ENCODE peak calls at places on chromosome 10, in ten cellular contexts. One of them, this sample, is unnamed.

GRCh38 chr10:78972160-78972946 is 96.4 kb upstream of the ZMIZ1 start:
- DNase-seq in aorta: peak; percentile 94
- DNase-seq in CD4-positive, alpha-beta T cell: no peak
- DNase-seq in A673: no peak
- DNase-seq in SJSA1: peak; percentile 95
- DNase-seq in ascending aorta: peak; percentile 86
- DNase-seq in tibial nerve: peak; percentile 52
- DNase-seq in Peyer's patch: peak; percentile 65
- DNase-seq in Panc1: peak; percentile 57
- DNase-seq in breast epithelium: peak; percentile 70
- DNase-seq in this sample: no peak

GRCh38 chr10:126972622-126973414 is 67.6 kb downstream of the DOCK1 start:
- DNase-seq in aorta: no peak
- DNase-seq in CD4-positive, alpha-beta T cell: no peak
- DNase-seq in A673: peak; percentile 69
- DNase-seq in SJSA1: peak; percentile 87
- DNase-seq in ascending aorta: no peak
- DNase-seq in tibial nerve: no peak
- DNase-seq in Peyer's patch: no peak
- DNase-seq in Panc1: no peak
- DNase-seq in breast epithelium: no peak
- DNase-seq in this sample: no peak

GRCh38 chr10:116143673-116144072 is 129.3 kb downstream of the GFRA1 start:
- DNase-seq in aorta: no peak
- DNase-seq in CD4-positive, alpha-beta T cell: no peak
- DNase-seq in A673: no peak
- DNase-seq in SJSA1: no peak
- DNase-seq in ascending aorta: no peak
- DNase-seq in tibial nerve: no peak
- DNase-seq in Peyer's patch: no peak
- DNase-seq in Panc1: no peak
- DNase-seq in breast epithelium: no peak
- DNase-seq in this sample: no peak

GRCh38 chr10:105188737-105189463 is 547.8 kb downstream of the SORCS3 start:
- DNase-seq in aorta: no peak
- DNase-seq in CD4-positive, alpha-beta T cell: no peak
- DNase-seq in A673: no peak
- DNase-seq in SJSA1: no peak
- DNase-seq in ascending aorta: no peak
- DNase-seq in tibial nerve: no peak
- DNase-seq in Peyer's patch: no peak
- DNase-seq in Panc1: no peak
- DNase-seq in breast epithelium: no peak
- DNase-seq in this sample: no peak

GRCh38 chr10:79093658-79094411 is 25.1 kb downstream of the ZMIZ1 start:
- DNase-seq in aorta: peak; percentile 65
- DNase-seq in CD4-positive, alpha-beta T cell: no peak
- DNase-seq in A673: no peak
- DNase-seq in SJSA1: peak; percentile 71
- DNase-seq in ascending aorta: no peak
- DNase-seq in tibial nerve: peak; percentile 67
- DNase-seq in Peyer's patch: peak; percentile 92
- DNase-seq in Panc1: no peak
- DNase-seq in breast epithelium: peak; percentile 84
- DNase-seq in this sample: peak; percentile 25

GRCh38 chr10:18222870-18223269 is 82.6 kb downstream of the CACNB2 start:
- DNase-seq in aorta: no peak
- DNase-seq in CD4-positive, alpha-beta T cell: no peak
- DNase-seq in A673: peak; percentile 49
- DNase-seq in SJSA1: no peak
- DNase-seq in ascending aorta: no peak
- DNase-seq in tibial nerve: no peak
- DNase-seq in Peyer's patch: no peak
- DNase-seq in Panc1: no peak
- DNase-seq in breast epithelium: no peak
- DNase-seq in this sample: no peak

GRCh38 chr10:103395754-103396066 is 565 bp downstream of the ATP5MK start:
- DNase-seq in aorta: no peak
- DNase-seq in CD4-positive, alpha-beta T cell: no peak
- DNase-seq in A673: peak; percentile 4
- DNase-seq in SJSA1: peak; percentile 18
- DNase-seq in ascending aorta: no peak
- DNase-seq in tibial nerve: no peak
- DNase-seq in Peyer's patch: no peak
- DNase-seq in Panc1: no peak
- DNase-seq in breast epithelium: no peak
- DNase-seq in this sample: peak; percentile 31

GRCh38 chr10:3825244-3825643 is 40.2 kb upstream of the KLF6 start:
- DNase-seq in aorta: no peak
- DNase-seq in CD4-positive, alpha-beta T cell: no peak
- DNase-seq in A673: no peak
- DNase-seq in SJSA1: peak; percentile 89
- DNase-seq in ascending aorta: no peak
- DNase-seq in tibial nerve: no peak
- DNase-seq in Peyer's patch: peak; percentile 92
- DNase-seq in Panc1: no peak
- DNase-seq in breast epithelium: no peak
- DNase-seq in this sample: no peak

GRCh38 chr10:3008518-3009195 is 58.7 kb upstream of the PFKP start:
- DNase-seq in aorta: no peak
- DNase-seq in CD4-positive, alpha-beta T cell: no peak
- DNase-seq in A673: no peak
- DNase-seq in SJSA1: peak; percentile 37
- DNase-seq in ascending aorta: no peak
- DNase-seq in tibial nerve: no peak
- DNase-seq in Peyer's patch: no peak
- DNase-seq in Panc1: no peak
- DNase-seq in breast epithelium: no peak
- DNase-seq in this sample: no peak

GRCh38 chr10:88385601-88386203 is 197.4 kb downstream of the RNLS start:
- DNase-seq in aorta: peak; percentile 47
- DNase-seq in CD4-positive, alpha-beta T cell: peak; percentile 37
- DNase-seq in A673: no peak
- DNase-seq in SJSA1: no peak
- DNase-seq in ascending aorta: no peak
- DNase-seq in tibial nerve: no peak
- DNase-seq in Peyer's patch: peak; percentile 92
- DNase-seq in Panc1: no peak
- DNase-seq in breast epithelium: peak; percentile 52
- DNase-seq in this sample: no peak

GRCh38 chr10:122052702-122053101 is 63.7 kb downstream of the TACC2 start:
- DNase-seq in aorta: no peak
- DNase-seq in CD4-positive, alpha-beta T cell: no peak
- DNase-seq in A673: no peak
- DNase-seq in SJSA1: no peak
- DNase-seq in ascending aorta: no peak
- DNase-seq in tibial nerve: no peak
- DNase-seq in Peyer's patch: no peak
- DNase-seq in Panc1: no peak
- DNase-seq in breast epithelium: no peak
- DNase-seq in this sample: no peak

GRCh38 chr10:103652599-103653281 is 159.2 kb downstream of the NEURL1 start:
- DNase-seq in aorta: no peak
- DNase-seq in CD4-positive, alpha-beta T cell: no peak
- DNase-seq in A673: no peak
- DNase-seq in SJSA1: no peak
- DNase-seq in ascending aorta: no peak
- DNase-seq in tibial nerve: peak; percentile 75
- DNase-seq in Peyer's patch: peak; percentile 52
- DNase-seq in Panc1: no peak
- DNase-seq in breast epithelium: no peak
- DNase-seq in this sample: no peak

GRCh38 chr10:59968705-59969104 is 62.3 kb upstream of the CCDC6 start:
- DNase-seq in aorta: no peak
- DNase-seq in CD4-positive, alpha-beta T cell: no peak
- DNase-seq in A673: no peak
- DNase-seq in SJSA1: no peak
- DNase-seq in ascending aorta: no peak
- DNase-seq in tibial nerve: no peak
- DNase-seq in Peyer's patch: no peak
- DNase-seq in Panc1: no peak
- DNase-seq in breast epithelium: no peak
- DNase-seq in this sample: no peak

GRCh38 chr10:52121688-52122087 is 192.4 kb upstream of the DKK1 start:
- DNase-seq in aorta: no peak
- DNase-seq in CD4-positive, alpha-beta T cell: no peak
- DNase-seq in A673: no peak
- DNase-seq in SJSA1: no peak
- DNase-seq in ascending aorta: no peak
- DNase-seq in tibial nerve: no peak
- DNase-seq in Peyer's patch: no peak
- DNase-seq in Panc1: no peak
- DNase-seq in breast epithelium: no peak
- DNase-seq in this sample: no peak

GRCh38 chr10:26621889-26622681 is 75.4 kb upstream of the PDSS1 start:
- DNase-seq in aorta: peak; percentile 59
- DNase-seq in CD4-positive, alpha-beta T cell: no peak
- DNase-seq in A673: no peak
- DNase-seq in SJSA1: no peak
- DNase-seq in ascending aorta: no peak
- DNase-seq in tibial nerve: peak; percentile 33
- DNase-seq in Peyer's patch: peak; percentile 83
- DNase-seq in Panc1: no peak
- DNase-seq in breast epithelium: no peak
- DNase-seq in this sample: peak; percentile 71

GRCh38 chr10:51377070-51377931 is 303.0 kb downstream of the PRKG1 start:
- DNase-seq in aorta: no peak
- DNase-seq in CD4-positive, alpha-beta T cell: no peak
- DNase-seq in A673: no peak
- DNase-seq in SJSA1: no peak
- DNase-seq in ascending aorta: no peak
- DNase-seq in tibial nerve: no peak
- DNase-seq in Peyer's patch: no peak
- DNase-seq in Panc1: no peak
- DNase-seq in breast epithelium: no peak
- DNase-seq in this sample: peak; percentile 60

GRCh38 chr10:100333821-100334469 is 3.9 kb upstream of the PKD2L1 start:
- DNase-seq in aorta: no peak
- DNase-seq in CD4-positive, alpha-beta T cell: no peak
- DNase-seq in A673: no peak
- DNase-seq in SJSA1: no peak
- DNase-seq in ascending aorta: no peak
- DNase-seq in tibial nerve: no peak
- DNase-seq in Peyer's patch: no peak
- DNase-seq in Panc1: no peak
- DNase-seq in breast epithelium: no peak
- DNase-seq in this sample: no peak
- H3K27ac ChIP-seq in aorta: no peak overlapping the region
- H3K27ac ChIP-seq in CD4-positive, alpha-beta T cell: no peak overlapping the region
- H3K27ac ChIP-seq in A673: no peak overlapping the region
- H3K27ac ChIP-seq in SJSA1: no peak overlapping the region
- H3K27ac ChIP-seq in ascending aorta: no peak overlapping the region
- H3K27ac ChIP-seq in tibial nerve: no peak overlapping the region
- H3K27ac ChIP-seq in Peyer's patch: no peak overlapping the region
- H3K27ac ChIP-seq in Panc1: no peak overlapping the region
- H3K27ac ChIP-seq in breast epithelium: no peak overlapping the region
- H3K27ac ChIP-seq in this sample: no peak overlapping the region

DNA sequence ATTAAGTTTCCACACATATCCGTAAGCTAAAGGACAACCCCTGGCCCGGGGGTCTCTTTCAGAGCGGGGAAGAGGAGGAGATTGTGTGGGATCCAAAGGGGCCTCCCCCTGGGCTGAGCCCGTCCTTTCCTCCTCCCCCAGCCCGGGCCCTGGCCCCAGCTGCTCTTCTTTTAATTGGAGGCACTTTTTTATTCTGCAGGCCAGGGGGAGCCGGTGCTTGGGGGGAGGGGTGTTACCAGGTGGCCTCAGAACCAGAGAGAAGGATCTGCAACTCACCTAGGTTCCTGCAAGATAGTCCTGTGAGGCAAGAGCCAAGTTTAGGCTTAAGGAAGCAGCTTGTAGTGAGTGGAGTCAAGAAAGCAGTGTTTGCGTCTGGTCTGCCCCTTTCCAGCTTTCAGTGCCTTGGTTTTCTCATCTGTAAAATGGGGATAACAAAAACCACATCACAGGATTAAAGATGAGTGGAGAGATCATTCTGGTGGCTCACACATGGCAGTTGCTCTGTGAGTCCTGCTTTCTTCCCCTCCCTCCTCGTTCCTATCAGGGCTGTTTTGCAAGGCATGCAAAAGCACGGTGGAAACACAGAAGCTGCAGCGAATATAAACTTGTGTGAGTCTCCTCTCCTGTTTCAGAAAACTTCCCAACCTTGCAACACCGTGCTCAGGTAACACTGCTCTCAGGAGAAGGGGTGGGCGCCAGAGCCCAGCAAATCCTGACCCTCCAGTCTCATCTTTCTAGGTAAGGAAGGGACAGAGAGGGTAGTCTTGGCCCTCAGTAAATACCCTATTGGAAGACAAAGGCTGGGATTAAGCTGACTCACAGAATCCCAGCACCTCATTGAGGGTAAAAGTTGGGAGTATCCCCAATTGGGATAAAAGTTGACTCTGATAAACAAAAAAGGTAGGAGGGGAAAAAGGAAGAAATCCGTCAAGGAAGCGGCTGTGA is 4.1 kb upstream of the TLX1 start:
- DNase-seq in aorta: no peak
- DNase-seq in CD4-positive, alpha-beta T cell: no peak
- DNase-seq in A673: no peak
- DNase-seq in SJSA1: no peak
- DNase-seq in ascending aorta: no peak
- DNase-seq in tibial nerve: no peak
- DNase-seq in Peyer's patch: no peak
- DNase-seq in Panc1: no peak
- DNase-seq in breast epithelium: no peak
- DNase-seq in this sample: no peak
- H3K27me3 ChIP-seq in aorta: no peaks in the 10 kb centered on the region
- H3K27me3 ChIP-seq in CD4-positive, alpha-beta T cell: peaks cover 81% of the 10 kb centered on the region
- H3K27me3 ChIP-seq in A673: peaks cover 97% of the 10 kb centered on the region
- H3K27me3 ChIP-seq in SJSA1: peaks cover 98% of the 10 kb centered on the region
- H3K27me3 ChIP-seq in ascending aorta: peaks cover 18% of the 10 kb centered on the region
- H3K27me3 ChIP-seq in tibial nerve: no peaks in the 10 kb centered on the region
- H3K27me3 ChIP-seq in Peyer's patch: peaks cover 22% of the 10 kb centered on the region
- H3K27me3 ChIP-seq in Panc1: peaks cover 28% of the 10 kb centered on the region
- H3K27me3 ChIP-seq in breast epithelium: peaks cover 99% of the 10 kb centered on the region
- H3K27me3 ChIP-seq in this sample: peaks cover 100% of the 10 kb centered on the region

DNA sequence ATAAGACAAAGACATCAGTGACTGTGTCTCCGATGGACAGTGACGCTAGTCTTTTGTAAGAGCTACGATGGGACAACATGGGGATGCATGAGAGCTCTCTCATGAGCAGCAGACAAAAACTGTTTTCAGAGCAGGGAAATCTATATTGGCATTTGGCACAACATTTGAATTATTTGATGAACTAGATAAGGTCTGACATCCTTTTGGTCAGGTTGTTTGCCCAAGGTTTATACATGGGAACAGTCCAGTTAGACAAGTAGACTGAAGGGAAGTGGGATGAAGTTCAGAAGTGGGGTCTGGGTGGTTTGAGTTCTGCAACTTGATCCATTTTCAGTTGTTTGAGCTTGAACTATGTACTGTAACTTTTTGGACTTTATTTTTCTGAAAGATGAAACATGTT is 50.8 kb downstream of the BUB3 start:
- DNase-seq in aorta: no peak
- DNase-seq in CD4-positive, alpha-beta T cell: no peak
- DNase-seq in A673: no peak
- DNase-seq in SJSA1: no peak
- DNase-seq in ascending aorta: no peak
- DNase-seq in tibial nerve: no peak
- DNase-seq in Peyer's patch: no peak
- DNase-seq in Panc1: no peak
- DNase-seq in breast epithelium: no peak
- DNase-seq in this sample: no peak
- H3K27ac ChIP-seq in aorta: no peak overlapping the region
- H3K27ac ChIP-seq in CD4-positive, alpha-beta T cell: no peak overlapping the region
- H3K27ac ChIP-seq in A673: no peak overlapping the region
- H3K27ac ChIP-seq in SJSA1: no peak overlapping the region
- H3K27ac ChIP-seq in ascending aorta: no peak overlapping the region
- H3K27ac ChIP-seq in tibial nerve: no peak overlapping the region
- H3K27ac ChIP-seq in Peyer's patch: no peak overlapping the region
- H3K27ac ChIP-seq in Panc1: no peak overlapping the region
- H3K27ac ChIP-seq in breast epithelium: no peak overlapping the region
- H3K27ac ChIP-seq in this sample: no peak overlapping the region

GRCh38 chr10:43231523-43232078 is 35.3 kb downstream of the RASGEF1A start:
- DNase-seq in aorta: peak; percentile 37
- DNase-seq in CD4-positive, alpha-beta T cell: no peak
- DNase-seq in A673: no peak
- DNase-seq in SJSA1: no peak
- DNase-seq in ascending aorta: peak; percentile 7
- DNase-seq in tibial nerve: no peak
- DNase-seq in Peyer's patch: peak; percentile 76
- DNase-seq in Panc1: no peak
- DNase-seq in breast epithelium: peak; percentile 43
- DNase-seq in this sample: no peak
- H3K27me3 ChIP-seq in aorta: no peaks in the 10 kb centered on the region
- H3K27me3 ChIP-seq in CD4-positive, alpha-beta T cell: peaks cover 24% of the 10 kb centered on the region
- H3K27me3 ChIP-seq in A673: peaks cover 38% of the 10 kb centered on the region
- H3K27me3 ChIP-seq in SJSA1: peaks cover 37% of the 10 kb centered on the region
- H3K27me3 ChIP-seq in ascending aorta: no peaks in the 10 kb centered on the region
- H3K27me3 ChIP-seq in tibial nerve: no peaks in the 10 kb centered on the region
- H3K27me3 ChIP-seq in Peyer's patch: peaks cover 17% of the 10 kb centered on the region
- H3K27me3 ChIP-seq in Panc1: no peaks in the 10 kb centered on the region
- H3K27me3 ChIP-seq in breast epithelium: peaks cover 23% of the 10 kb centered on the region
- H3K27me3 ChIP-seq in this sample: peaks cover 44% of the 10 kb centered on the region